ENCODE peak calls at places on chromosomes 5 and 9, in ten cellular contexts. S, T, H, F, M, R, Q, D, X and Y are unnamed samples.

GRCh38 chr5:14439087-14439841 is 142.3 kb upstream of the OTULINL start:
- DNase-seq in S (no peak), T (no peak), X (no peak), R (no peak), F (no peak), D (no peak), M (no peak), Q (no peak), H (no peak), Y (no peak)

GRCh38 chr5:106755789-106756188 is 914.9 kb downstream of the EFNA5 start:
- DNase-seq in S (no peak), D (no peak), X (no peak), T (no peak), M (no peak), Q (no peak), H (no peak), R (no peak), F (no peak), Y (no peak)

GRCh38 chr9:93071464-93071863 is 13.0 kb downstream of the SUSD3 start:
- DNase-seq in X (no peak), R (peak), S (no peak), T (peak), D (no peak), M (no peak), F (no peak), Q (peak), H (no peak), Y (no peak)

GRCh38 chr5:126920291-126920690 is 110.1 kb downstream of the MARCHF3 start:
- DNase-seq in T (no peak), M (no peak), S (peak), H (no peak), D (peak), Q (peak), X (no peak), F (no peak), R (no peak), Y (no peak)

GRCh38 chr5:51187953-51188591 is 195.2 kb upstream of the ISL1 start:
- DNase-seq in M (no peak), F (no peak), T (no peak), D (no peak), R (no peak), Q (no peak), S (no peak), X (no peak), H (no peak), Y (no peak)

GRCh38 chr9:125493384-125493783 is 213.6 kb downstream of the MAPKAP1 start:
- DNase-seq in F (peak), S (no peak), Q (no peak), R (no peak), H (no peak), D (no peak), M (no peak), X (no peak), T (no peak), Y (no peak)

GRCh38 chr9:35910613-35911488 is 1.6 kb downstream of the SPAAR start:
- DNase-seq in D (no peak), R (peak), X (peak), Q (peak), M (no peak), S (no peak), T (peak), F (peak), H (peak), Y (peak)

GRCh38 chr5:116532762-116533525 is 41.7 kb downstream of the SEMA6A start:
- DNase-seq in D (no peak), X (no peak), S (no peak), F (peak), R (no peak), M (no peak), Q (no peak), T (no peak), H (no peak), Y (no peak)

GRCh38 chr5:41527201-41527779 is 16.9 kb upstream of the PLCXD3 start:
- DNase-seq in R (no peak), F (no peak), D (no peak), X (no peak), T (peak), Q (peak), M (no peak), H (no peak), S (no peak), Y (peak)

GRCh38 chr9:133352635-133353340 is 3.5 kb downstream of the SURF1 start:
- DNase-seq in Q (no peak), H (no peak), S (no peak), F (no peak), R (no peak), T (no peak), M (no peak), X (no peak), D (no peak), Y (no peak)

GRCh38 chr5:71633255-71634155 is 46.4 kb downstream of the MCCC2 start:
- DNase-seq in X (no peak), S (no peak), D (no peak), R (no peak), M (no peak), F (no peak), T (no peak), Q (no peak), H (no peak), Y (no peak)

GRCh38 chr5:42858709-42859108 is 47.0 kb upstream of the SELENOP start:
- DNase-seq in X (no peak), F (no peak), T (no peak), S (peak), Q (no peak), R (no peak), M (no peak), D (peak), H (no peak), Y (no peak)